ENCODE peak calls at places on chromosomes 1 and 21, in seven cellular contexts. W is AG09309, Y is K562, H is caudate nucleus, F is posterior cingulate gyrus, Q is neural crest cell, O is HEK293T. I is an unnamed sample.
A peak's percentile ranks its signal among the peaks of the same experiment; 100 is the strongest.

GRCh38 chr21:43206231-43207042 is 37.6 kb downstream of the CRYAA start:
- DNase-seq in F (no peak), Y (no peak), W (no peak), Q (no peak), O (no peak), H (no peak), I (no peak)

GRCh38 chr1:236685917-236686814 is at the start of gene ACTN2:
- DNase-seq in Q (peak; percentile 45), W (no peak), O (peak; percentile 93), F (peak; percentile 76), H (no peak), Y (peak; percentile 97), I (peak; percentile 16)

GRCh38 chr1:244322791-244323521 is 128.8 kb downstream of the ADSS2 start:
- DNase-seq in H (no peak), W (peak; percentile 84), Y (peak; percentile 63), Q (no peak), O (no peak), F (no peak), I (no peak)

GRCh38 chr1:82321794-82322193 is 521.1 kb downstream of the ADGRL2 start:
- DNase-seq in F (no peak), Q (no peak), O (no peak), W (no peak), H (no peak), Y (no peak), I (no peak)

GRCh38 chr1:185886671-185887070 is 152.5 kb downstream of the HMCN1 start:
- DNase-seq in O (no peak), W (no peak), H (no peak), Q (no peak), Y (no peak), F (no peak), I (no peak)

GRCh38 chr1:55195523-55196233 is 19.5 kb downstream of the USP24 start:
- DNase-seq in W (peak; percentile 50), O (no peak), Y (no peak), H (no peak), F (no peak), Q (no peak), I (no peak)

GRCh38 chr1:115929846-115930245 is 46.5 kb upstream of the SLC22A15 start:
- DNase-seq in Q (no peak), H (no peak), O (no peak), F (no peak), W (peak; percentile 88), Y (no peak), I (no peak)

GRCh38 chr1:232221790-232222499 is 408.0 kb downstream of the SIPA1L2 start:
- DNase-seq in O (no peak), Q (no peak), F (no peak), Y (no peak), W (no peak), H (no peak), I (no peak)

GRCh38 chr1:204760350-204761134 is 75.0 kb upstream of the LRRN2 start:
- DNase-seq in Y (no peak), H (no peak), Q (no peak), F (no peak), W (no peak), O (no peak), I (no peak)

GRCh38 chr1:108962681-108963051 is 618 bp downstream of the CLCC1 start:
- DNase-seq in O (no peak), Y (no peak), W (no peak), H (no peak), Q (no peak), F (no peak), I (no peak)

GRCh38 chr1:30330644-30331043 is 392.7 kb downstream of the MATN1 start:
- DNase-seq in Y (no peak), H (no peak), F (no peak), O (no peak), W (no peak), Q (no peak), I (no peak)

GRCh38 chr1:2555634-2556276 is 416 bp upstream of the TNFRSF14 start:
- DNase-seq in O (no peak), H (no peak), F (no peak), Y (no peak), Q (no peak), W (no peak), I (no peak)

GRCh38 chr1:95034506-95034905 is 38.2 kb downstream of the ALG14 start:
- DNase-seq in F (no peak), O (no peak), Y (no peak), W (no peak), Q (no peak), H (no peak), I (no peak)

GRCh38 chr1:27601771-27602509 is 2.0 kb downstream of the AHDC1 start:
- DNase-seq in H (peak; percentile 57), O (no peak), W (no peak), Q (no peak), Y (no peak), F (peak; percentile 56), I (peak; percentile 50)